ENCODE peak calls at places on chromosomes 4 and X, in six cellular contexts. L is astrocyte of the spinal cord; V is stimulated activated CD8-positive, alpha-beta memory T cell treated with anti-CD3 and anti-CD28 coated beads, Interleukin-2, amount 100 ng/mL, for 48 hours; K is NCI-H1092; I is activated effector memory CD4-positive, alpha-beta T cell treated with Interleukin-2 at 50 U/mL for 16 hours; J is globus pallidus. X is an unnamed sample.
A peak's percentile ranks its signal among the peaks of the same experiment; 100 is the strongest.

GRCh38 chrX:81201692-81202412 is at the start of the genes HMGN5 and SH3BGRL:
- DNase-seq in V (peak; percentile 46), L (peak; percentile 91), J (peak; percentile 77), K (peak; percentile 9), I (peak; percentile 57), X (peak; percentile 68)

GRCh38 chr4:69781458-69782418 is 21.3 kb upstream of the SULT1B1 start:
- DNase-seq in J (no peak), I (no peak), K (peak; percentile 29), V (no peak), L (no peak), X (no peak)

GRCh38 chrX:152989292-152989658 is 4.6 kb downstream of the PNMA5 start:
- DNase-seq in J (peak; percentile 7), I (no peak), K (no peak), L (peak; percentile 13), V (no peak), X (no peak)

GRCh38 chr4:633976-634598 is 8.7 kb downstream of the PDE6B start:
- DNase-seq in K (no peak), I (no peak), J (no peak), V (no peak), L (no peak), X (no peak)

GRCh38 chr4:126583509-126583908 is 1049.2 kb upstream of the INTU start:
- DNase-seq in I (no peak), J (peak; percentile 14), V (no peak), L (no peak), K (no peak), X (no peak)

GRCh38 chr4:86401826-86402225 is 42.0 kb upstream of the MAPK10 start:
- DNase-seq in L (no peak), V (no peak), I (no peak), K (no peak), J (no peak), X (no peak)

GRCh38 chr4:144748814-144749555 is 103.0 kb downstream of the HHIP start:
- DNase-seq in V (no peak), I (no peak), J (no peak), K (no peak), L (peak; percentile 19), X (no peak)

GRCh38 chrX:119990409-119990994 is 47.0 kb upstream of the NKAP start:
- DNase-seq in L (no peak), V (no peak), K (no peak), J (no peak), I (no peak), X (no peak)

GRCh38 chr4:76199664-76200211 is 13.9 kb downstream of the SCARB2 start:
- DNase-seq in I (no peak), J (peak; percentile 93), K (peak; percentile 5), L (peak; percentile 23), V (no peak), X (no peak)

GRCh38 chrX:11336201-11336600 is 43.0 kb downstream of the AMELX start:
- DNase-seq in L (no peak), I (no peak), K (no peak), J (no peak), V (no peak), X (no peak)

GRCh38 chrX:15373986-15374385 is 10.2 kb downstream of the VEGFD start:
- DNase-seq in I (no peak), K (no peak), V (no peak), L (no peak), J (no peak), X (no peak)

GRCh38 chr4:125319311-125319710 is 4.6 kb downstream of the FAT4 start:
- DNase-seq in K (no peak), V (no peak), J (no peak), I (no peak), L (peak; percentile 15), X (no peak)

GRCh38 chr4:54719378-54719777 is 61.6 kb downstream of the KIT start:
- DNase-seq in K (no peak), I (no peak), V (no peak), J (no peak), L (peak; percentile 0), X (no peak)

GRCh38 chrX:152601848-152602616 is 35.7 kb upstream of the GABRQ start:
- DNase-seq in V (no peak), L (peak; percentile 12), I (no peak), K (no peak), J (no peak), X (no peak)

GRCh38 chr4:153022233-153022632 is 86.1 kb downstream of the FHDC1 start:
- DNase-seq in J (no peak), V (no peak), L (no peak), I (no peak), K (peak; percentile 20), X (no peak)

GRCh38 chr4:86895692-86896488 is 3.7 kb upstream of the C4orf36 start:
- DNase-seq in I (no peak), K (peak; percentile 53), V (no peak), J (peak; percentile 78), L (peak; percentile 78), X (peak; percentile 77)

GRCh38 chrX:110086162-110086915 is 83.4 kb downstream of the TMEM164 start:
- DNase-seq in K (no peak), L (peak; percentile 21), I (no peak), J (no peak), V (no peak), X (no peak)

GRCh38 chr4:2269618-2270163 is 7.8 kb upstream of the MXD4 start:
- DNase-seq in K (no peak), I (no peak), L (no peak), J (no peak), V (no peak), X (no peak)

GRCh38 chrX:140764401-140764919 is 54.9 kb downstream of the LINC00632 start:
- DNase-seq in J (peak; percentile 30), I (no peak), K (no peak), L (peak; percentile 44), V (no peak), X (no peak)

X was measured in kidney glomerular epithelial cell.